ENCODE peak calls at places on chromosome 7, in nine cellular contexts. L is T-helper 17 cell; W is mesendoderm; N is stimulated activated CD8-positive, alpha-beta memory T cell treated with anti-CD3 and anti-CD28 coated beads, Interleukin-15, amount 100 ng/mL, for 24 hours; E is HCT116; P is bronchial epithelial cell; Q is A673; F is stimulated activated CD4-positive, alpha-beta T cell treated with anti-CD3 and anti-CD28 coated beads, Interleukin-1b, Interleukin-23, amount 100 ng/mL, for 4 hours; I is GM13977. Z is an unnamed sample.

GRCh38 chr7:2013381-2014311 is 219.1 kb downstream of the MAD1L1 start:
- DNase-seq in L (no peak), W (no peak), N (no peak), E (no peak), P (no peak), Q (no peak), F (no peak), I (no peak), Z (no peak)

GRCh38 chr7:1536768-1537630 is 6.5 kb downstream of the MAFK start:
- DNase-seq in L (no peak), W (peak), N (no peak), E (peak), P (peak), Q (peak), F (no peak), I (no peak), Z (peak)

GRCh38 chr7:122369756-122370155 is 65.2 kb upstream of the FEZF1 start:
- DNase-seq in L (no peak), W (no peak), N (no peak), E (no peak), P (no peak), Q (peak), F (no peak), I (no peak), Z (no peak)

GRCh38 chr7:1707756-1708611 is 37.9 kb downstream of the ELFN1 start:
- DNase-seq in L (no peak), W (no peak), N (no peak), E (no peak), P (no peak), Q (no peak), F (no peak), I (no peak), Z (no peak)

GRCh38 chr7:236967-237366 is 44.6 kb downstream of the FAM20C start:
- DNase-seq in L (no peak), W (no peak), N (no peak), E (no peak), P (no peak), Q (no peak), F (no peak), I (no peak), Z (no peak)

GRCh38 chr7:148726385-148726784 is 27.7 kb downstream of the CUL1 start:
- DNase-seq in L (no peak), W (no peak), N (no peak), E (no peak), P (no peak), Q (no peak), F (no peak), I (no peak), Z (no peak)

GRCh38 chr7:45224832-45225231 is 67.2 kb downstream of the RAMP3 start:
- DNase-seq in L (no peak), W (peak), N (no peak), E (no peak), P (no peak), Q (no peak), F (no peak), I (no peak), Z (no peak)

GRCh38 chr7:23044581-23044980 is 30.7 kb upstream of the HYCC1 start:
- DNase-seq in L (no peak), W (no peak), N (no peak), E (no peak), P (no peak), Q (no peak), F (no peak), I (no peak), Z (peak)

GRCh38 chr7:128874140-128875031 is 11.7 kb downstream of the ATP6V1F start:
- DNase-seq in L (no peak), W (no peak), N (no peak), E (no peak), P (no peak), Q (no peak), F (no peak), I (no peak), Z (no peak)

GRCh38 chr7:158816995-158817394 is 12.3 kb downstream of the ESYT2 start:
- DNase-seq in L (no peak), W (peak), N (no peak), E (no peak), P (peak), Q (no peak), F (no peak), I (no peak), Z (no peak)

GRCh38 chr7:18788026-18788425 is 292.5 kb downstream of the HDAC9 start:
- DNase-seq in L (no peak), W (no peak), N (no peak), E (no peak), P (no peak), Q (peak), F (no peak), I (no peak), Z (no peak)

GRCh38 chr7:133931053-133931452 is 196.1 kb upstream of the LRGUK start:
- DNase-seq in L (no peak), W (no peak), N (no peak), E (peak), P (peak), Q (no peak), F (no peak), I (no peak), Z (no peak)

GRCh38 chr7:88337556-88337955 is 30.9 kb upstream of the STEAP4 start:
- DNase-seq in L (no peak), W (no peak), N (no peak), E (no peak), P (peak), Q (no peak), F (no peak), I (no peak), Z (no peak)

GRCh38 chr7:25025218-25025671 is 45.3 kb upstream of the OSBPL3 start:
- DNase-seq in L (no peak), W (peak), N (no peak), E (no peak), P (peak), Q (no peak), F (no peak), I (no peak), Z (no peak)

GRCh38 chr7:135510603-135511183 is 791 bp upstream of the CNOT4 start:
- DNase-seq in L (no peak), W (no peak), N (no peak), E (no peak), P (peak), Q (peak), F (no peak), I (peak), Z (peak)

GRCh38 chr7:26937956-26938623 is 73.7 kb upstream of the SKAP2 start:
- DNase-seq in L (no peak), W (no peak), N (no peak), E (no peak), P (peak), Q (no peak), F (no peak), I (no peak), Z (no peak)

GRCh38 chr7:116357776-116358670 is 141.5 kb upstream of the CAV2 start:
- DNase-seq in L (no peak), W (no peak), N (no peak), E (no peak), P (peak), Q (no peak), F (no peak), I (no peak), Z (no peak)

GRCh38 chr7:141323826-141324225 is 227.4 kb upstream of the AGK start:
- DNase-seq in L (no peak), W (no peak), N (no peak), E (no peak), P (no peak), Q (no peak), F (no peak), I (no peak), Z (no peak)

GRCh38 chr7:32218741-32219283 is 148.6 kb upstream of the PDE1C start:
- DNase-seq in L (no peak), W (no peak), N (no peak), E (no peak), P (no peak), Q (no peak), F (no peak), I (no peak), Z (no peak)

GRCh38 chr7:29565982-29566746 is 2.5 kb downstream of the PRR15 start:
- DNase-seq in L (no peak), W (peak), N (no peak), E (no peak), P (no peak), Q (peak), F (no peak), I (no peak), Z (no peak)

GRCh38 chr7:156071612-156072011 is 259.3 kb upstream of the SHH start:
- DNase-seq in L (no peak), W (no peak), N (no peak), E (no peak), P (no peak), Q (no peak), F (no peak), I (no peak), Z (no peak)

GRCh38 chr7:46654546-46655443 is 733.7 kb upstream of the IGFBP3 start:
- DNase-seq in L (no peak), W (no peak), N (no peak), E (no peak), P (peak), Q (no peak), F (no peak), I (no peak), Z (no peak)

GRCh38 chr7:43643842-43644241 is 60.9 kb downstream of the STK17A start:
- DNase-seq in L (no peak), W (no peak), N (no peak), E (no peak), P (no peak), Q (no peak), F (no peak), I (no peak), Z (no peak)

GRCh38 chr7:66140924-66141323 is 26.3 kb downstream of the CRCP start:
- DNase-seq in L (no peak), W (peak), N (no peak), E (no peak), P (peak), Q (peak), F (no peak), I (no peak), Z (no peak)

GRCh38 chr7:5448378-5449042 is 24.9 kb upstream of the TNRC18 start:
- DNase-seq in L (no peak), W (peak), N (no peak), E (no peak), P (peak), Q (no peak), F (no peak), I (no peak), Z (no peak)

GRCh38 chr7:607938-608337 is 88.3 kb upstream of the PDGFA start:
- DNase-seq in L (no peak), W (no peak), N (no peak), E (no peak), P (no peak), Q (no peak), F (no peak), I (no peak), Z (no peak)

GRCh38 chr7:46613116-46613515 is 692.0 kb upstream of the IGFBP3 start:
- DNase-seq in L (no peak), W (no peak), N (no peak), E (no peak), P (no peak), Q (no peak), F (no peak), I (no peak), Z (no peak)

GRCh38 chr7:156038345-156038744 is 226.1 kb upstream of the SHH start:
- DNase-seq in L (no peak), W (peak), N (no peak), E (no peak), P (no peak), Q (no peak), F (no peak), I (no peak), Z (no peak)

GRCh38 chr7:57308631-57309408 is 141.2 kb upstream of the ZNF716 start:
- DNase-seq in L (no peak), W (no peak), N (no peak), E (no peak), P (no peak), Q (no peak), F (no peak), I (no peak), Z (no peak)

GRCh38 chr7:134547738-134548054 is 1.2 kb upstream of the AKR1B15 start:
- DNase-seq in L (no peak), W (peak), N (no peak), E (no peak), P (no peak), Q (peak), F (no peak), I (peak), Z (no peak)

GRCh38 chr7:106731637-106732036 is 70.7 kb upstream of the CCDC71L start:
- DNase-seq in L (no peak), W (no peak), N (no peak), E (no peak), P (no peak), Q (peak), F (no peak), I (no peak), Z (peak)

GRCh38 chr7:30134011-30134410 is 775 bp upstream of the MTURN start:
- DNase-seq in L (no peak), W (no peak), N (no peak), E (no peak), P (no peak), Q (no peak), F (no peak), I (no peak), Z (no peak)

Z was measured in NCI-H2227 treated with DMSO at 0.1 percent for 48 hours.